ENCODE peak calls at places on chromosomes 6 and 20, in seven cellular contexts. E, L, D, O, B, X and S are unnamed samples. For H3K36me3, H3K27me3 and H3K4me1, the result is how much of the 10 kb centered on the place peaks cover.

GRCh38 chr20:56352656-56353055 is 6.1 kb upstream of the FAM210B start:
- DNase-seq in X (no peak), O (no peak), E (no peak), B (no peak), L (no peak), D (no peak), S (no peak)

GRCh38 chr6:166112580-166112979 is 55.1 kb downstream of the TBXT start:
- DNase-seq in D (no peak), O (no peak), L (peak), X (no peak), E (no peak), B (no peak), S (no peak)

GRCh38 chr6:105428342-105428957 is 25.6 kb upstream of the PREP start:
- DNase-seq in O (no peak), B (no peak), X (no peak), D (no peak), L (peak), E (no peak), S (no peak)

GRCh38 chr6:166515072-166515810 is 71.2 kb downstream of the RAMACL start:
- DNase-seq in O (peak), L (peak), B (no peak), X (no peak), E (no peak), D (peak), S (no peak)

GRCh38 chr20:25361287-25361683 is 29.4 kb downstream of the ABHD12 start:
- DNase-seq in E (no peak), L (no peak), B (no peak), D (no peak), X (no peak), O (no peak), S (no peak)

GRCh38 chr6:22888147-22888831 is 318.9 kb downstream of the HDGFL1 start:
- DNase-seq in O (no peak), E (no peak), X (no peak), D (no peak), L (peak), B (no peak), S (no peak)

GRCh38 chr6:135493218-135493961 is 4.2 kb downstream of the AHI1 start:
- DNase-seq in D (no peak), X (no peak), L (no peak), B (no peak), E (no peak), O (no peak), S (no peak)

GRCh38 chr6:24809728-24810127 is 11.0 kb upstream of the ARMH2 start:
- DNase-seq in O (no peak), D (no peak), L (no peak), E (no peak), X (no peak), B (no peak), S (no peak)

GRCh38 chr6:122833229-122833556 is 44.1 kb downstream of the SMPDL3A start:
- DNase-seq in L (no peak), O (peak), D (no peak), E (no peak), B (no peak), X (no peak), S (no peak)

GRCh38 chr6:107656883-107657282 is 167.0 kb downstream of the SOBP start:
- DNase-seq in L (no peak), O (no peak), X (no peak), E (no peak), D (no peak), B (peak), S (no peak)

GRCh38 chr6:116102856-116103255 is 2.2 kb downstream of the NT5DC1 start:
- DNase-seq in L (no peak), X (no peak), O (no peak), B (no peak), D (no peak), E (no peak), S (no peak)

GRCh38 chr6:149915970-149916865 is 6.7 kb downstream of the RAET1G start:
- DNase-seq in O (peak), L (no peak), X (no peak), D (no peak), B (no peak), E (no peak), S (no peak)

GRCh38 chr20:49260218-49260617 is 17.6 kb downstream of the ZNFX1 start:
- DNase-seq in D (no peak), O (no peak), E (no peak), X (no peak), L (no peak), B (no peak), S (no peak)
- H3K36me3 ChIP-seq in D (under half), O (half or more), E (under half), X (half or more), L (half or more), B (half or more), S (half or more)

GRCh38 chr20:62217913-62218773 is 1.9 kb downstream of the HRH3 start:
- DNase-seq in L (no peak), O (no peak), B (no peak), X (no peak), E (no peak), D (no peak), S (no peak)

GRCh38 chr20:62215991-62216635 is 4.0 kb downstream of the HRH3 start:
- DNase-seq in X (no peak), E (no peak), B (no peak), L (no peak), O (no peak), D (no peak), S (no peak)

GRCh38 chr20:62219101-62219991 is 732 bp downstream of the HRH3 start:
- DNase-seq in B (no peak), E (no peak), L (peak), O (peak), X (no peak), D (no peak), S (no peak)

GRCh38 chr20:62215020-62215990 is 4.8 kb downstream of the HRH3 start:
- DNase-seq in B (no peak), D (no peak), X (no peak), O (no peak), E (no peak), L (no peak), S (no peak)

GRCh38 chr20:62216636-62217566 is 3.2 kb downstream of the HRH3 start:
- DNase-seq in B (no peak), L (no peak), X (no peak), D (no peak), E (no peak), O (no peak), S (no peak)
- H3K27me3 ChIP-seq in B (half or more), L (half or more), X (half or more), D (under half), E (under half), O (half or more), S (under half)

GRCh38 chr6:13362432-13362831 is 34.1 kb upstream of the TBC1D7 start:
- DNase-seq in L (peak), O (no peak), B (no peak), E (no peak), D (no peak), X (no peak), S (no peak)

GRCh38 chr6:13367396-13367795 is 39.1 kb upstream of the TBC1D7 start:
- DNase-seq in E (no peak), O (no peak), L (no peak), D (no peak), X (no peak), B (no peak), S (no peak)

GRCh38 chr6:13368079-13368478 is 39.7 kb upstream of the TBC1D7 start:
- DNase-seq in L (no peak), D (no peak), O (no peak), E (no peak), B (no peak), X (no peak), S (no peak)

GRCh38 chr6:13365320-13365719 is 37.0 kb upstream of the TBC1D7 start:
- DNase-seq in D (no peak), B (no peak), X (no peak), L (no peak), O (no peak), E (no peak), S (no peak)

GRCh38 chr6:13364842-13365241 is 36.5 kb upstream of the TBC1D7 start:
- DNase-seq in X (no peak), L (no peak), B (no peak), E (no peak), D (no peak), O (no peak), S (no peak)
- H3K4me1 ChIP-seq in X (under half), L (under half), B (half or more), E (under half), D (under half), O (under half), S (under half)

GRCh38 chr6:12134991-12135390 is 122.9 kb downstream of the HIVEP1 start:
- DNase-seq in O (no peak), E (no peak), X (no peak), B (no peak), D (no peak), L (no peak), S (no peak)
- H3K36me3 ChIP-seq in O (half or more), E (under half), X (under half), B (under half), D (under half), L (under half), S (under half)

GRCh38 chr6:119076173-119076965 is 2.1 kb downstream of the FAM184A start:
- DNase-seq in E (peak), D (no peak), B (no peak), X (no peak), O (no peak), L (no peak), S (no peak)
- H3K27me3 ChIP-seq in E (under half), D (under half), B (under half), X (under half), O (under half), L (under half), S (under half)